ENCODE peak calls at places on chromosomes 1 and 21, in five cellular contexts. F, A, C, O and L are unnamed samples.

GRCh38 chr1:147502760-147503159 is 38.5 kb upstream of the BCL9 start:
- DNase-seq in F (no peak), A (no peak), C (no peak), O (no peak), L (no peak)

GRCh38 chr1:12741946-12742345 is 4.1 kb upstream of the CFAP107 start:
- DNase-seq in F (no peak), A (no peak), C (no peak), O (no peak), L (no peak)

GRCh38 chr1:39051956-39052355 is 25.8 kb downstream of the NDUFS5 start:
- DNase-seq in F (peak), A (no peak), C (no peak), O (no peak), L (no peak)

GRCh38 chr21:45112371-45112770 is 38.0 kb downstream of the ADARB1 start:
- DNase-seq in F (no peak), A (no peak), C (no peak), O (no peak), L (no peak)

GRCh38 chr1:88731475-88731874 is 47.4 kb downstream of the PKN2 start:
- DNase-seq in F (no peak), A (no peak), C (no peak), O (peak), L (peak)

GRCh38 chr1:39698568-39698967 is 7.3 kb upstream of the HPCAL4 start:
- DNase-seq in F (no peak), A (peak), C (no peak), O (no peak), L (no peak)

GRCh38 chr1:192904438-192904895 is 95.6 kb downstream of the RGS2 start:
- DNase-seq in F (no peak), A (peak), C (no peak), O (peak), L (peak)

GRCh38 chr1:7810395-7810794 is 26.3 kb downstream of the PER3 start:
- DNase-seq in F (no peak), A (peak), C (no peak), O (peak), L (peak)

GRCh38 chr1:45800899-45801298 is 2.5 kb upstream of the MAST2 start:
- DNase-seq in F (no peak), A (no peak), C (no peak), O (no peak), L (no peak)

GRCh38 chr1:238892612-238893011 is 493.8 kb upstream of the CHRM3 start:
- DNase-seq in F (no peak), A (no peak), C (no peak), O (peak), L (peak)

GRCh38 chr1:173407846-173408245 is 69.3 kb upstream of the PRDX6 start:
- DNase-seq in F (no peak), A (no peak), C (no peak), O (no peak), L (no peak)

GRCh38 chr21:43918385-43918947 is 53.4 kb downstream of the AGPAT3 start:
- DNase-seq in F (no peak), A (no peak), C (peak), O (no peak), L (no peak)

GRCh38 chr1:71080178-71080781 is 555 bp downstream of the ZRANB2 start:
- DNase-seq in F (no peak), A (no peak), C (no peak), O (peak), L (no peak)

GRCh38 chr1:27233677-27234053 is 767 bp upstream of the WDTC1 start:
- DNase-seq in F (no peak), A (no peak), C (no peak), O (no peak), L (no peak)

GRCh38 chr1:20443703-20444587 is 42.1 kb downstream of the CAMK2N1 start:
- DNase-seq in F (no peak), A (no peak), C (no peak), O (no peak), L (no peak)

DNA sequence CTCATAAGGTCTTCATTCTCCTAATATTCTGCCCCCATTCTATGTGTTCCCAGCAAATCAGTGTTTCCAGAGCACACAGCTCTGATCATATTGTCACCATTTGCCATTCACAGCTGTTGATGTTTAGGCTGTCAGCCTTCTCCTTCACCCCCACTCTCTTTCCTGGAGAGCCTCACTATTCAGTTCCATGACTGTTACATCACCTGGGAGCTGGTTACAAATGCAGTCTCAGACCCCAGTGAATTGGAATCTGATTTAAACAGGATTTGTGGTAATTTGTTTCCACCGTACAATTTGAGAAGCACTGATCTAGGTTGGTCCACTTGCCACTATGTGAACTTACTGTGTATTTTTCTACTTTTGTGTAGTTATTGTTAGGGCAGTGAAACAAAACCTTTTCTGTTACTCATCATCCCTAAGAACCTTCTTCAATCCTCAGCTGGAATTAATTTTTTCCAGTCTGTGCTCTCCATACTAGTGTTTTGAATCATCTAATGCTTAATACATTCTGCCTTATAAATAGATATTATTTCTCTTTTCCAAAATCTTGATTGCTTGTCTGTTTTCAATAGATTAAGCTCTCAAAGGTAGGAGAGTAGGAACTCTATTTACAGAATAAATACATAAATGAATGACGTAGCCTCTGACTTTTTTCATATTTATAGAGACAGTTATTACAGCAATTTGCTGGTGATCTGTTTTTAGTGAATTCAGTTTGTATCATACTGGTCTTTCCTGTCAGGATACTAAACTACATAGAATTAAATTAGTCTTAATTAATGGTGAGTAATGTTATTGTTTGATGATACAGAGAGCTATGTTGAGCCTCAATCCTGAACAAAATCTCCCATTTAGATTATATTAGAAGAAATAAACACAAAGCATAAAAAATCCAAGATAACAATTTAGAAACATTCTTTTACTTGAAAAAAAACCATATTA is 8.1 kb downstream of the SNX7 start:
- DNase-seq in F (no peak), A (no peak), C (no peak), O (peak), L (no peak)
- H3K4me3 ChIP-seq in F (no peak), A (no peak), C (no peak), O (no peak), L (no peak)

DNA sequence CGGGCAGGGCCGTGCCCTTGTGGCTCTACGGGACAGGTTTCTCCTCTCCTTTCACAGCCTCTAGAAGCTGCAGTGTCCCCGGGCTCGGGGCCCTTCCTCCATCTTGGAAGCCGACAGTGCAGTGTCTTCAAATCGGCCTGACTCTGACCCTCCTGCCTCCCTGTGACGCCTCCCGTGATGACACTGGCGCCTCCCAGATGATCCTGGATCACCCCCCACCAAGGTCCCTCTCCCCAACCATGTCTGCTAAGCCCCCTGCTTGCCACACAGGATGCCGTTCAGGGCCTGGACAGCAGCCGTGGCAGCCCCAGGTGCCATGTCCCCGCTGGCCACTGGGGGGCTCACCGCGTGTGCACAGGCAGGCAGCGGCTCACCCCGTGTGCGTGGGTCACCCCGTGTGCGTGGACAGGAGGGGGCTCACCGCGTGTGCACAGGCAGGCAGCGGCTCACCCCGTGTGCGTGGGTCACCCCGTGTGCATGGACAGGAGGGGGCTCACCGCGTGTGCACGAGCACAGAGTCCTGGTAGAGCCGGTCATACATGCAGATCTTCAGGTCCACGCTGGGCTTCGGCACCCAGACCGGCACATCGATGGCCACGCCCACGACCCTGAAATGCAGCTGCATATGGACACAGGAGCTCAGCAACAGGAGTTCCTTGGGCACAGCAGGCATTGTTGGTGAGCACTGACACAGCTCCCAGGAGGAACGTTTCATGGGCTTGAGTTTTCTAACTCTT is 24.9 kb upstream of the TMEM52 start:
- DNase-seq in F (no peak), A (peak), C (peak), O (no peak), L (no peak)
- H3K4me3 ChIP-seq in F (peak), A (no peak), C (peak), O (no peak), L (no peak)

DNA sequence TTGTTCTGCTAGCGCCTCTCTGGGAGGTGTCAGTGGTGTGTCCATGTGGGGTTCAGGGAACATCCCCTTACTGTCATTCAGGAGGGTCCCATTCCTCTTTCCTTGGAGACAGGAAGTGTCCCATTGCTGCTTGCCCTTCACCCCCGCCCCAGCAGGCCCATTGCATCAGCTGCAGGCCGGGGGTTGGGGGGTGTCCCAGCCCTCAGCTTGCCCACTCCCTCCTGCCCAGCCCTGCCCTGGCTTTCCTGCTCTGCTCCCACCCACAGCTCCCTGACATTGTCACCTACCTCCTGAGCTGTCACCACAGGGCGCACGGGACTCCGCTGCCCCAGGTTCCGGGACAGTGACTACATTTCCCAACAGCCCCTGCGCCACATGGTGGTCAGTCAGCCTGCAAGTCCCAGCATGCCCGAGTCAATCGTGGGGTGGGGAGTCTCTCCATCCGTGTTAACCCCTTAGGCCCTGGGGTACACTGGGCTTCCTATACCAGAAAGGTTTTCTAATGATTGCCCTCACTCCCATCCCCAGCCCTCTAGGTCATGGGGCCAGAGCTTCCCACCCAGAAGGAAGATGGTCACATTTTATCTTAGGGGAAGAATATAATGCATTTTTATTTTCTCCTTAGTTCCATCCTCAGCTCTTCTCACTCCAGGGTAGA is at the start of gene INPP5B:
- DNase-seq in F (peak), A (peak), C (peak), O (peak), L (peak)
- H3K4me3 ChIP-seq in F (peak), A (peak), C (peak), O (peak), L (peak)

DNA sequence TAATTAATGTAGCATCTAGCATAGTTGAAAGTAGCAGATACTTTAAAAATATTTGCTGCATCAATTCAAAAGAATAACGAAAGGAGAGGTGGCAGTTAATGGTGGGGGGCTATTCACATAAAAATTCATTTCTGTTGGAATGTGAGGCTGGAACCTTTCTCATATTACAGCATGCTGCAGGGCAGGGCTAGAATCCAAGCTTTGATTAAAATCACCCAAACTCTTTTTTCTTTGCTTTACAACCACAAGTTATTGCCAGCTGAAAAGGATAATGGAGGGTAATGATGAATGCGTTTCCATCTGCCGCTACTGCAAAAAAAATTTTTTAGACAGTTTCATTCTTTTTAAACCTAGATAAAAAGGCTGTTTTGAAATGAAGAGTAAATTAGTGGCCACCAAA is 9.8 kb downstream of the DISP1 start:
- DNase-seq in F (no peak), A (no peak), C (no peak), O (no peak), L (no peak)
- H3K4me3 ChIP-seq in F (no peak), A (no peak), C (no peak), O (no peak), L (no peak)

DNA sequence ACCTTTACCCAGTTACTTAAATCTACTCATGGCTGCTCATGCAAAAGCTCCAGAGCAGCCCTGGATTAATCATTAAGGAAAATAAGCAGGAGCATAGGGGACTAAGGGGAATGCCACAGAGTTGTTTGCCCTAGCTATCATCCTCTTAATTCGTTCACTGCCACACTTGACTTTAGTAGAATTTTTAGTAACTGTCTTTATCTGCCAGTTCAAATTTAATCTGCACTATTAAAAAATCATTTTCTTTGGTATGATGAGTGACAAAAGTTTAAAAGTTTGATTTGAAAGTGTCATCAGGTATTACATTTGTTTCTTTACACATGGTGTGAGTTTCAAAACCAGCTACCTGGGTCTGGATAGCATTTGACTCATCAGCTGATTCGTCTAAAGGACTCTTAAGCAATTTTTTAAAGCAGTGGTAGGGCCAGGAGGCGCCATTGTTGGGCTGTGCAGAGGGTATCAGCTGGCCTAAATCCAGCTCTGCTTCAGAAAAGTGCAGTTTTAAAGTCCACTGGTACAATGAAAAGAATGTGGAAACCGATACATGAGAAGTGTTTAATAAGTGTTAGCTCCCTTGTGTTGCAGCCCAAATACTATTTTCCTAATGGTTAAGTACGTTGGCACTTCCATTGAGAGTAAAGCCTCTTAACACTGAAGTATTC is 69.9 kb upstream of the DR1 start:
- DNase-seq in F (no peak), A (no peak), C (peak), O (no peak), L (no peak)
- H3K4me3 ChIP-seq in F (no peak), A (no peak), C (no peak), O (no peak), L (no peak)